ENCODE peak calls at places on chromosomes 11 and 22, in ten cellular contexts. One of them, this sample, is unnamed.

GRCh38 chr11:22342599-22343138 is 4.5 kb downstream of the SLC17A6 start:
- DNase-seq in activated CD8-positive, alpha-beta T cell treated with anti-CD3 and anti-CD28 coated beads for 36 hours: no peak
- DNase-seq in HuH-7: no peak
- DNase-seq in KBM-7: no peak
- DNase-seq in HFFc6: no peak
- DNase-seq in endothelial cell: no peak
- DNase-seq in effector memory CD4-positive, alpha-beta T cell: no peak
- DNase-seq in HTR-8/SVneo: no peak
- DNase-seq in substantia nigra: no peak
- DNase-seq in spleen: no peak
- DNase-seq in this sample: no peak

GRCh38 chr22:30245985-30246901 is at the start of gene LIF:
- DNase-seq in activated CD8-positive, alpha-beta T cell treated with anti-CD3 and anti-CD28 coated beads for 36 hours: peak
- DNase-seq in HuH-7: no peak
- DNase-seq in KBM-7: peak
- DNase-seq in HFFc6: peak
- DNase-seq in endothelial cell: no peak
- DNase-seq in effector memory CD4-positive, alpha-beta T cell: no peak
- DNase-seq in HTR-8/SVneo: no peak
- DNase-seq in substantia nigra: no peak
- DNase-seq in spleen: peak
- DNase-seq in this sample: peak

GRCh38 chr11:119355091-119355843 is 8.8 kb upstream of the MFRP start:
- DNase-seq in activated CD8-positive, alpha-beta T cell treated with anti-CD3 and anti-CD28 coated beads for 36 hours: no peak
- DNase-seq in HuH-7: no peak
- DNase-seq in KBM-7: no peak
- DNase-seq in HFFc6: no peak
- DNase-seq in endothelial cell: no peak
- DNase-seq in effector memory CD4-positive, alpha-beta T cell: no peak
- DNase-seq in HTR-8/SVneo: no peak
- DNase-seq in substantia nigra: no peak
- DNase-seq in spleen: no peak
- DNase-seq in this sample: no peak

GRCh38 chr22:46520880-46521279 is 16.5 kb downstream of the CELSR1 start:
- DNase-seq in activated CD8-positive, alpha-beta T cell treated with anti-CD3 and anti-CD28 coated beads for 36 hours: no peak
- DNase-seq in HuH-7: no peak
- DNase-seq in KBM-7: no peak
- DNase-seq in HFFc6: no peak
- DNase-seq in endothelial cell: no peak
- DNase-seq in effector memory CD4-positive, alpha-beta T cell: no peak
- DNase-seq in HTR-8/SVneo: no peak
- DNase-seq in substantia nigra: no peak
- DNase-seq in spleen: no peak
- DNase-seq in this sample: no peak

GRCh38 chr11:132520199-132520598 is 1012.1 kb downstream of the OPCML start:
- DNase-seq in activated CD8-positive, alpha-beta T cell treated with anti-CD3 and anti-CD28 coated beads for 36 hours: no peak
- DNase-seq in HuH-7: no peak
- DNase-seq in KBM-7: no peak
- DNase-seq in HFFc6: peak
- DNase-seq in endothelial cell: no peak
- DNase-seq in effector memory CD4-positive, alpha-beta T cell: no peak
- DNase-seq in HTR-8/SVneo: no peak
- DNase-seq in substantia nigra: no peak
- DNase-seq in spleen: no peak
- DNase-seq in this sample: no peak

GRCh38 chr11:22433066-22433450 is 94.9 kb downstream of the SLC17A6 start:
- DNase-seq in activated CD8-positive, alpha-beta T cell treated with anti-CD3 and anti-CD28 coated beads for 36 hours: no peak
- DNase-seq in HuH-7: no peak
- DNase-seq in KBM-7: no peak
- DNase-seq in HFFc6: no peak
- DNase-seq in endothelial cell: no peak
- DNase-seq in effector memory CD4-positive, alpha-beta T cell: no peak
- DNase-seq in HTR-8/SVneo: no peak
- DNase-seq in substantia nigra: no peak
- DNase-seq in spleen: no peak
- DNase-seq in this sample: no peak

GRCh38 chr11:46916669-46917108 is 1.7 kb downstream of the LRP4 start:
- DNase-seq in activated CD8-positive, alpha-beta T cell treated with anti-CD3 and anti-CD28 coated beads for 36 hours: peak
- DNase-seq in HuH-7: peak
- DNase-seq in KBM-7: peak
- DNase-seq in HFFc6: peak
- DNase-seq in endothelial cell: peak
- DNase-seq in effector memory CD4-positive, alpha-beta T cell: no peak
- DNase-seq in HTR-8/SVneo: peak
- DNase-seq in substantia nigra: no peak
- DNase-seq in spleen: no peak
- DNase-seq in this sample: no peak

GRCh38 chr11:123321641-123322040 is 108.4 kb upstream of the GRAMD1B start:
- DNase-seq in activated CD8-positive, alpha-beta T cell treated with anti-CD3 and anti-CD28 coated beads for 36 hours: no peak
- DNase-seq in HuH-7: no peak
- DNase-seq in KBM-7: no peak
- DNase-seq in HFFc6: no peak
- DNase-seq in endothelial cell: no peak
- DNase-seq in effector memory CD4-positive, alpha-beta T cell: no peak
- DNase-seq in HTR-8/SVneo: no peak
- DNase-seq in substantia nigra: no peak
- DNase-seq in spleen: no peak
- DNase-seq in this sample: no peak

This sample was measured in AML-193.